ENCODE peak calls at places on chromosomes 11 and 22, in five cellular contexts. R, P, Q, S and V are unnamed samples.

GRCh38 chr22:39938509-39938908 is 21.7 kb upstream of the TMA7B start:
- DNase-seq in Q (no peak), R (no peak), P (no peak), S (no peak), V (no peak)

GRCh38 chr11:19892876-19893275 is 180.2 kb downstream of the NAV2 start:
- DNase-seq in R (no peak), P (no peak), S (no peak), Q (peak), V (no peak)

GRCh38 chr22:23080542-23081290 is 10.4 kb downstream of the GNAZ start:
- DNase-seq in Q (no peak), P (no peak), R (no peak), S (no peak), V (no peak)

GRCh38 chr11:93842461-93842860 is 8.0 kb downstream of the VSTM5 start:
- DNase-seq in S (no peak), R (no peak), Q (peak), P (no peak), V (no peak)

GRCh38 chr11:1157645-1158591 is at the start of gene MUC5AC:
- DNase-seq in R (no peak), P (no peak), S (no peak), Q (no peak), V (no peak)

GRCh38 chr22:29524440-29525191 is 28.9 kb downstream of the THOC5 start:
- DNase-seq in R (no peak), P (peak), Q (peak), S (no peak), V (peak)

GRCh38 chr22:40076702-40077645 is 82.2 kb downstream of the FAM83F start:
- DNase-seq in Q (peak), S (no peak), P (no peak), R (no peak), V (peak)

GRCh38 chr22:46012182-46012880 is 35.4 kb upstream of the WNT7B start:
- DNase-seq in Q (no peak), S (peak), R (no peak), P (peak), V (no peak)

GRCh38 chr22:32806296-32806695 is 4.8 kb downstream of the TIMP3 start:
- DNase-seq in S (no peak), R (no peak), P (no peak), Q (no peak), V (no peak)

GRCh38 chr11:19727246-19727645 is 14.6 kb downstream of the NAV2 start:
- DNase-seq in Q (peak), R (no peak), P (no peak), S (no peak), V (peak)

GRCh38 chr11:19918302-19919049 is 205.8 kb downstream of the NAV2 start:
- DNase-seq in Q (no peak), S (no peak), P (no peak), R (no peak), V (no peak)

GRCh38 chr11:115144014-115144413 is 360.2 kb downstream of the CADM1 start:
- DNase-seq in R (no peak), S (no peak), P (no peak), Q (no peak), V (no peak)
- TF ChIP-seq CTCF in R (no peak), S (no peak), P (no peak), Q (no peak), V (no peak)

GRCh38 chr11:114296190-114296978 is at the start of gene NNMT:
- DNase-seq in P (peak), S (no peak), Q (peak), R (no peak), V (no peak)
- TF ChIP-seq POLR2A in P (peak), S (peak), Q (peak), R (no peak), V (no peak)

DNA sequence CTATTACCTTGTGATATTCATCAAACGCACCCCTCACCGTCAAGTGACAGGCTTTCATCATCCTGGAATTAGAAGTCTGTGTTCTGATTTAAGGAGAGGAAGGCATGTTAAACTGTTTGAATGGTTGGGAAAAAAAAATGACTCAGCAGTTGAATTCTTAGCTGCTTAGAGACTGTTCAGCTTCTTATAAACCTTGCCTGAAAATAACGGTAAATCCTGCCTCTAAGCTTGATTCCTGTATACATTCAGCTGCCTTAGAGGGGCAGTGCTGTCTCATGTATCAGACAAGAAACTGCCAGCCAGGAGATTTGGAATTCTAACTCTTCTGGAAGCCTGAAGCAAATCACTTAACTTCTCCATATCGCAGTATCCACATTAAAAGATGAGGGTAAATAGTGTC is 437.4 kb downstream of the JRKL start:
- DNase-seq in P (no peak), Q (peak), S (no peak), R (no peak), V (no peak)
- TF ChIP-seq CTCF in P (no peak), Q (peak), S (peak), R (no peak), V (no peak)

DNA sequence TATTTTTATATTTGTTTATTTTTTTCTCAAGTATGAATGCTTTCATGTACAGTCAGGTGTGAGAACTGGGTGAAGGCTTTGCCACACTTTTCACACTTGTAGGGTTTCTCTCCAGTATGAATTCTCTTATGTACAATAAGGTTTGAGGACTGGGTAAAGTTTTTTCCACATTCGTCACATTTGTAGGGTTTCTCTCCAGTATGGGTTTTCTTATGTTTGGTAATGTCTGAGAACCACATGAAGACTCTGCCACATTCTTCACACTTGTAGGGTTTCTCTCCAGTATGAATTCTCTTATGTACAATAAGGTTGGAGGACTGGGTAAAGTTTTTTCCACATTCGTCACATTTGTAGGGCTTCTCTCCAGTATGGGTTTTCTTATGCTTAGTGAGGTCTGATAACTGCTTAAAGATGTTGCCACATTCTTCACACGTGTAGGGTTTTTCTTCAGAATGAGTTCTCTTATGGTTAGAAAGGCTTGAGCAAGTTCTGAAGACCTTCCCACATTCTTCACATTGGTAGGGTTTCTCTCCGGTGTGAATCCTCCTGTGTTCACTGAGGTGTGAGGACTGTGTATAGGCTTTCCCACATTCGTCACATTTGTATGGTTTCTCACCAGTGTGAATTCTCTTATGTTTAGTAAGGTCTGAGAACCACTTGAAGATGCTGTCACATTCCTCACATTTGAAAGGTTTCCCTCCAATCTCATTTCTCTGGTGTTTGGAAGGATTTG is 19.7 kb downstream of the ZNF195 start:
- DNase-seq in S (no peak), P (no peak), R (no peak), Q (no peak), V (no peak)
- TF ChIP-seq POLR2A in S (no peak), P (no peak), R (no peak), Q (no peak), V (no peak)

GRCh38 chr11:117366183-117366582 is 38.5 kb downstream of the CEP164 start:
- DNase-seq in P (no peak), S (no peak), Q (no peak), R (no peak), V (no peak)
- TF ChIP-seq CTCF in P (no peak), S (no peak), Q (no peak), R (no peak), V (no peak)

GRCh38 chr11:121023848-121024751 is at the start of gene TBCEL:
- DNase-seq in R (peak), P (peak), S (peak), Q (peak), V (peak)
- TF ChIP-seq POLR2A in R (peak), P (no peak), S (peak), Q (peak), V (peak)

GRCh38 chr11:65919151-65920034 is at the start of gene DRAP1:
- DNase-seq in Q (peak), S (peak), P (peak), R (peak), V (peak)
- TF ChIP-seq CTCF in Q (peak), S (peak), P (no peak), R (no peak), V (no peak)

DNA sequence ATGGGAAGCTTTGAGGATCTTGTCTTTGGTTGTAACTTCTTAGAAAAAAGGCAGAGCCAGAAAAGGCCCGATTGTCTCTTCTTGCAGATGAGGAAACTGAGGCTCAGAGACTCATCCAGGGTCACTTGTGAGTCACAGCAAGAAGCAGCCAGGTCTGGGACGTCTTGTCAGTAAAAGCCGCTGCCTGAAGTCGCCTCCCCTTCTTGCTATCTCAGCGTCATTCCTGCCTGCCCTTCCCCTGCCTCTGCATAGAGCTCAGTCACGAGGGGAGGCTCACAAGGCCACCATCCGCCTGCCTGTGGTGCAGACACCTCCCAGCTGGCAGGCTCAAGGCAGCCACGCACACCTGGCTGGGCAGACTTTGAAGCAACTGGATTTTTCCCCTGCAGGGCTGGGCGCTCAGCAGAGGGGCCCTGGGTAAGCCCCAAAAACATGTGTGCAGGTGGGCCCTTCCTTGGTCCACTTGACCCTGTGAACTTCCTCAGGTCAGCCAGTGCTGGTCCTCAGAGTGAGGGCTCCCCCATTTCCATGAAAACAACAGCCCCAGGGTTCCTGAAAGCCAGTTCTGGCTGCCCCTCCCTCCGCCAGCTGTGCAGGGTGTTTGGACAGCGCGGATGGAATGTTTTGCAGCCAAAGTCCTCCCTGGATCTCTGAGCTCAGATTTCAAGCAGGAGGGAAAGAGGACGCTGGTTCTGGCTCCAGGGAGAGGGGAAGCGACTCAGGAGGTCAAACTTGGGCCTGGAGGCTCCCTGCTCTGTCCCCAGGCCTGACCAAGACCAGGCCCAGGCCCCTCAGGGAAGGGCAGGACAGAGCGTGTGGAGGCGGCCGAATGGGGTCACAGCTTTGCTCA is 6.0 kb upstream of the RAB3IL1 start:
- DNase-seq in Q (peak), S (peak), R (no peak), P (peak), V (no peak)
- TF ChIP-seq POLR2A in Q (no peak), S (no peak), R (no peak), P (peak), V (no peak)

GRCh38 chr11:117181586-117182550 is 3.3 kb downstream of the SIDT2 start:
- DNase-seq in S (no peak), Q (no peak), R (no peak), P (no peak), V (no peak)
- TF ChIP-seq CTCF in S (no peak), Q (no peak), R (no peak), P (no peak), V (no peak)

GRCh38 chr11:120492486-120492885 is 19.1 kb upstream of the GRIK4 start:
- DNase-seq in S (no peak), P (no peak), Q (no peak), R (no peak), V (no peak)
- TF ChIP-seq POLR2A in S (no peak), P (no peak), Q (no peak), R (no peak), V (no peak)